ENCODE peak calls at places on chromosomes 3 and 15, in eight cellular contexts. F is H9; G is stimulated activated naive B cell treated with anti-CD40 and anti-IgM and Interleukin-4, amounts not matched to agents 10 μg/mL and 1 μg/mL and 100 μg/mL, for 72 hours; J is AG09319; H is fibroblast of lung; B is activated gamma-delta T cell treated with anti-CD3 and anti-CD28 coated beads, Interleukin-2, amount 50 U/mL, for 16 hours; N is lower leg skin; K is naive thymus-derived CD8-positive, alpha-beta T cell. O is an unnamed sample.

GRCh38 chr3:30810617-30811016 is 83.8 kb downstream of the GADL1 start:
- DNase-seq in F (no peak), G (no peak), J (no peak), H (peak), B (no peak), N (no peak), K (no peak), O (no peak)

GRCh38 chr3:81245505-81245904 is 515.9 kb downstream of the GBE1 start:
- DNase-seq in F (no peak), G (no peak), J (no peak), H (no peak), B (no peak), N (no peak), K (no peak), O (no peak)

GRCh38 chr3:52986938-52987337 is 58.9 kb downstream of the SFMBT1 start:
- DNase-seq in F (no peak), G (no peak), J (no peak), H (peak), B (no peak), N (no peak), K (no peak), O (peak)

GRCh38 chr15:63308947-63309346 is 31.5 kb downstream of the APH1B start:
- DNase-seq in F (no peak), G (no peak), J (no peak), H (no peak), B (no peak), N (no peak), K (no peak), O (no peak)

GRCh38 chr3:67468511-67468910 is 185.9 kb downstream of the SUCLG2 start:
- DNase-seq in F (no peak), G (no peak), J (no peak), H (no peak), B (no peak), N (no peak), K (no peak), O (peak)

GRCh38 chr3:27666277-27666676 is 55.8 kb downstream of the EOMES start:
- DNase-seq in F (peak), G (no peak), J (no peak), H (no peak), B (no peak), N (no peak), K (no peak), O (no peak)

GRCh38 chr15:70242962-70243685 is 145.4 kb upstream of the TLE3 start:
- DNase-seq in F (no peak), G (no peak), J (no peak), H (no peak), B (no peak), N (peak), K (no peak), O (no peak)

GRCh38 chr3:62502315-62503300 is 129.3 kb upstream of the FEZF2 start:
- DNase-seq in F (no peak), G (no peak), J (no peak), H (no peak), B (no peak), N (no peak), K (no peak), O (no peak)

GRCh38 chr3:196694202-196694638 is 17.8 kb downstream of the CEP19 start:
- DNase-seq in F (no peak), G (no peak), J (no peak), H (peak), B (no peak), N (no peak), K (no peak), O (no peak)

GRCh38 chr3:33372218-33373081 is 67.8 kb downstream of the UBP1 start:
- DNase-seq in F (no peak), G (peak), J (no peak), H (peak), B (peak), N (no peak), K (peak), O (peak)

GRCh38 chr3:164883161-164883560 is 195.1 kb downstream of the SI start:
- DNase-seq in F (no peak), G (no peak), J (no peak), H (no peak), B (no peak), N (no peak), K (no peak), O (no peak)

GRCh38 chr15:25691544-25692430 is 171.3 kb downstream of the ATP10A start:
- DNase-seq in F (no peak), G (no peak), J (no peak), H (peak), B (no peak), N (peak), K (no peak), O (no peak)